ENCODE peak calls at places on chromosome 17, in ten cellular contexts. One of them, this sample, is unnamed.

GRCh38 chr17:80071116-80071980 is 30.0 kb upstream of the GAA start:
- DNase-seq in fibroblast of the aortic adventitia: peak; percentile 86
- DNase-seq in OCI-LY7: no peak
- DNase-seq in AG08396: peak; percentile 67
- DNase-seq in A549: no peak
- DNase-seq in cardiac septum: peak; percentile 77
- DNase-seq in H7: no peak
- DNase-seq in mucosa of descending colon: peak; percentile 50
- DNase-seq in Daoy: peak; percentile 14
- DNase-seq in cerebellar nuclear complex: peak; percentile 5
- DNase-seq in this sample: no peak

GRCh38 chr17:27480699-27481098 is 24.5 kb downstream of the KSR1 start:
- DNase-seq in H7: no peak
- DNase-seq in cardiac septum: no peak
- DNase-seq in OCI-LY7: no peak
- DNase-seq in AG08396: no peak
- DNase-seq in Daoy: no peak
- DNase-seq in cerebellar nuclear complex: no peak
- DNase-seq in mucosa of descending colon: no peak
- DNase-seq in fibroblast of the aortic adventitia: no peak
- DNase-seq in A549: no peak
- DNase-seq in this sample: no peak

GRCh38 chr17:10843806-10844205 is 5.9 kb upstream of the PIRT start:
- DNase-seq in OCI-LY7: no peak
- DNase-seq in H7: peak; percentile 53
- DNase-seq in AG08396: no peak
- DNase-seq in fibroblast of the aortic adventitia: no peak
- DNase-seq in cerebellar nuclear complex: no peak
- DNase-seq in Daoy: peak; percentile 17
- DNase-seq in A549: no peak
- DNase-seq in cardiac septum: no peak
- DNase-seq in mucosa of descending colon: peak; percentile 67
- DNase-seq in this sample: no peak

GRCh38 chr17:75650874-75651273 is 16.1 kb downstream of the RECQL5 start:
- DNase-seq in fibroblast of the aortic adventitia: no peak
- DNase-seq in AG08396: no peak
- DNase-seq in H7: no peak
- DNase-seq in OCI-LY7: no peak
- DNase-seq in cardiac septum: no peak
- DNase-seq in mucosa of descending colon: peak; percentile 41
- DNase-seq in Daoy: no peak
- DNase-seq in A549: no peak
- DNase-seq in cerebellar nuclear complex: no peak
- DNase-seq in this sample: no peak

GRCh38 chr17:74769856-74770497 is 6.2 kb downstream of the NAT9 start:
- DNase-seq in H7: no peak
- DNase-seq in fibroblast of the aortic adventitia: no peak
- DNase-seq in mucosa of descending colon: no peak
- DNase-seq in A549: no peak
- DNase-seq in cerebellar nuclear complex: no peak
- DNase-seq in OCI-LY7: no peak
- DNase-seq in cardiac septum: peak; percentile 49
- DNase-seq in Daoy: no peak
- DNase-seq in AG08396: no peak
- DNase-seq in this sample: no peak

GRCh38 chr17:43723697-43724359 is 34.8 kb downstream of the SOST start:
- DNase-seq in A549: peak; percentile 94
- DNase-seq in cerebellar nuclear complex: no peak
- DNase-seq in H7: no peak
- DNase-seq in fibroblast of the aortic adventitia: peak; percentile 66
- DNase-seq in Daoy: peak; percentile 84
- DNase-seq in cardiac septum: no peak
- DNase-seq in AG08396: peak; percentile 79
- DNase-seq in mucosa of descending colon: no peak
- DNase-seq in OCI-LY7: no peak
- DNase-seq in this sample: no peak

GRCh38 chr17:6365187-6365943 is 69.6 kb downstream of the AIPL1 start:
- DNase-seq in cerebellar nuclear complex: no peak
- DNase-seq in mucosa of descending colon: no peak
- DNase-seq in Daoy: peak; percentile 82
- DNase-seq in A549: peak; percentile 43
- DNase-seq in cardiac septum: no peak
- DNase-seq in fibroblast of the aortic adventitia: peak; percentile 5
- DNase-seq in OCI-LY7: no peak
- DNase-seq in H7: no peak
- DNase-seq in AG08396: peak; percentile 39
- DNase-seq in this sample: no peak

GRCh38 chr17:78138204-78139060 is 7.8 kb upstream of the C17orf99 start:
- DNase-seq in OCI-LY7: no peak
- DNase-seq in H7: peak; percentile 66
- DNase-seq in AG08396: no peak
- DNase-seq in cerebellar nuclear complex: no peak
- DNase-seq in cardiac septum: no peak
- DNase-seq in mucosa of descending colon: no peak
- DNase-seq in fibroblast of the aortic adventitia: no peak
- DNase-seq in A549: no peak
- DNase-seq in Daoy: peak; percentile 10
- DNase-seq in this sample: peak; percentile 52

GRCh38 chr17:42252528-42253172 is 23.5 kb downstream of the STAT5B start:
- DNase-seq in cerebellar nuclear complex: no peak
- DNase-seq in OCI-LY7: no peak
- DNase-seq in mucosa of descending colon: no peak
- DNase-seq in A549: no peak
- DNase-seq in AG08396: no peak
- DNase-seq in H7: no peak
- DNase-seq in Daoy: no peak
- DNase-seq in cardiac septum: no peak
- DNase-seq in fibroblast of the aortic adventitia: no peak
- DNase-seq in this sample: no peak

GRCh38 chr17:82881292-82881823 is 41.5 kb upstream of the ZNF750 start:
- DNase-seq in fibroblast of the aortic adventitia: no peak
- DNase-seq in mucosa of descending colon: no peak
- DNase-seq in cardiac septum: no peak
- DNase-seq in A549: no peak
- DNase-seq in OCI-LY7: no peak
- DNase-seq in cerebellar nuclear complex: no peak
- DNase-seq in AG08396: no peak
- DNase-seq in Daoy: no peak
- DNase-seq in H7: no peak
- DNase-seq in this sample: no peak

GRCh38 chr17:16486373-16487250 is 5.4 kb downstream of the LRRC75A start:
- DNase-seq in OCI-LY7: no peak
- DNase-seq in Daoy: peak; percentile 90
- DNase-seq in cerebellar nuclear complex: peak; percentile 99
- DNase-seq in A549: no peak
- DNase-seq in H7: peak; percentile 84
- DNase-seq in cardiac septum: peak; percentile 87
- DNase-seq in fibroblast of the aortic adventitia: peak; percentile 77
- DNase-seq in AG08396: peak; percentile 56
- DNase-seq in mucosa of descending colon: peak; percentile 97
- DNase-seq in this sample: no peak

GRCh38 chr17:48594412-48595106 is 980 bp upstream of the HOXB5 start:
- DNase-seq in cerebellar nuclear complex: no peak
- DNase-seq in OCI-LY7: no peak
- DNase-seq in AG08396: no peak
- DNase-seq in mucosa of descending colon: no peak
- DNase-seq in cardiac septum: no peak
- DNase-seq in A549: no peak
- DNase-seq in H7: peak; percentile 70
- DNase-seq in Daoy: no peak
- DNase-seq in fibroblast of the aortic adventitia: no peak
- DNase-seq in this sample: no peak

GRCh38 chr17:67993998-67994361 is 2.3 kb downstream of the C17orf58 start:
- DNase-seq in H7: no peak
- DNase-seq in cerebellar nuclear complex: no peak
- DNase-seq in fibroblast of the aortic adventitia: peak; percentile 18
- DNase-seq in cardiac septum: no peak
- DNase-seq in Daoy: no peak
- DNase-seq in mucosa of descending colon: no peak
- DNase-seq in A549: peak; percentile 57
- DNase-seq in OCI-LY7: peak; percentile 56
- DNase-seq in AG08396: no peak
- DNase-seq in this sample: peak; percentile 68

GRCh38 chr17:39231587-39232551 is 6.1 kb upstream of the STAC2 start:
- DNase-seq in Daoy: peak; percentile 48
- DNase-seq in OCI-LY7: peak; percentile 85
- DNase-seq in A549: peak; percentile 76
- DNase-seq in AG08396: peak; percentile 83
- DNase-seq in cerebellar nuclear complex: no peak
- DNase-seq in mucosa of descending colon: peak; percentile 59
- DNase-seq in cardiac septum: no peak
- DNase-seq in fibroblast of the aortic adventitia: peak; percentile 27
- DNase-seq in H7: peak; percentile 94
- DNase-seq in this sample: peak; percentile 90

GRCh38 chr17:67366193-67367157 is at the start of gene PSMD12:
- DNase-seq in AG08396: peak; percentile 96
- DNase-seq in A549: peak; percentile 94
- DNase-seq in H7: peak; percentile 96
- DNase-seq in fibroblast of the aortic adventitia: peak; percentile 88
- DNase-seq in cardiac septum: peak; percentile 99
- DNase-seq in mucosa of descending colon: peak; percentile 97
- DNase-seq in cerebellar nuclear complex: peak; percentile 89
- DNase-seq in OCI-LY7: peak; percentile 93
- DNase-seq in Daoy: peak; percentile 95
- DNase-seq in this sample: peak; percentile 97

GRCh38 chr17:27978689-27979175 is 63.7 kb upstream of the NLK start:
- DNase-seq in OCI-LY7: no peak
- DNase-seq in A549: no peak
- DNase-seq in cerebellar nuclear complex: no peak
- DNase-seq in H7: no peak
- DNase-seq in cardiac septum: no peak
- DNase-seq in Daoy: no peak
- DNase-seq in AG08396: no peak
- DNase-seq in mucosa of descending colon: no peak
- DNase-seq in fibroblast of the aortic adventitia: no peak
- DNase-seq in this sample: no peak

GRCh38 chr17:75853410-75853809 is 1.7 kb downstream of the WBP2 start:
- DNase-seq in H7: no peak
- DNase-seq in cerebellar nuclear complex: no peak
- DNase-seq in fibroblast of the aortic adventitia: no peak
- DNase-seq in mucosa of descending colon: no peak
- DNase-seq in AG08396: peak; percentile 58
- DNase-seq in Daoy: peak; percentile 85
- DNase-seq in cardiac septum: no peak
- DNase-seq in OCI-LY7: no peak
- DNase-seq in A549: no peak
- DNase-seq in this sample: no peak

GRCh38 chr17:33291248-33292183 is 1.6 kb downstream of the ASIC2 start:
- DNase-seq in OCI-LY7: no peak
- DNase-seq in mucosa of descending colon: peak; percentile 67
- DNase-seq in Daoy: peak; percentile 45
- DNase-seq in H7: peak; percentile 85
- DNase-seq in AG08396: peak; percentile 55
- DNase-seq in cerebellar nuclear complex: no peak
- DNase-seq in cardiac septum: no peak
- DNase-seq in A549: peak; percentile 26
- DNase-seq in fibroblast of the aortic adventitia: no peak
- DNase-seq in this sample: no peak

This sample was measured in Karpas-422.